ENCODE peak calls at places on chromosomes 16 and 17, in four cellular contexts. P, M, B and S are unnamed samples.

GRCh38 chr17:3990391-3991127 is 26.3 kb upstream of the ATP2A3 start:
- DNase-seq in P (no peak), M (no peak), B (no peak), S (no peak)

GRCh38 chr16:11626657-11627291 is 40.1 kb upstream of the LITAF start:
- DNase-seq in P (no peak), M (no peak), B (no peak), S (no peak)

GRCh38 chr16:83887564-83887963 is 11.4 kb upstream of the MLYCD start:
- DNase-seq in P (no peak), M (no peak), B (no peak), S (no peak)

GRCh38 chr16:50153648-50154368 is 702 bp downstream of the TENT4B start:
- DNase-seq in P (peak; percentile 80), M (peak; percentile 31), B (peak; percentile 14), S (peak; percentile 48)

GRCh38 chr17:20920813-20921199 is 122.0 kb downstream of the USP22 start:
- DNase-seq in P (no peak), M (no peak), B (no peak), S (no peak)

GRCh38 chr16:23229714-23230113 is 47.2 kb downstream of the SCNN1G start:
- DNase-seq in P (no peak), M (no peak), B (no peak), S (no peak)

GRCh38 chr16:11312718-11313492 is 31.8 kb upstream of the PRM1 start:
- DNase-seq in P (no peak), M (peak; percentile 58), B (no peak), S (no peak)

GRCh38 chr16:10575506-10576130 is 4.8 kb downstream of the EMP2 start:
- DNase-seq in P (no peak), M (no peak), B (no peak), S (no peak)

GRCh38 chr16:85227924-85228462 is 115.7 kb upstream of the CIBAR2 start:
- DNase-seq in P (no peak), M (no peak), B (no peak), S (peak; percentile 61)

GRCh38 chr17:560379-560935 is 154.2 kb downstream of the VPS53 start:
- DNase-seq in P (no peak), M (no peak), B (no peak), S (no peak)

GRCh38 chr17:55609737-55610201 is 98.5 kb upstream of the SMIM36 start:
- DNase-seq in P (no peak), M (peak; percentile 28), B (no peak), S (peak; percentile 43)

GRCh38 chr17:18281815-18282214 is 21.4 kb downstream of the MIEF2 start:
- DNase-seq in P (no peak), M (no peak), B (no peak), S (no peak)

GRCh38 chr16:88013091-88013609 is 61.9 kb downstream of the BANP start:
- DNase-seq in P (no peak), M (no peak), B (no peak), S (peak; percentile 46)

GRCh38 chr16:3651461-3652372 is 2.8 kb upstream of the DNASE1 start:
- DNase-seq in P (peak; percentile 57), M (no peak), B (no peak), S (no peak)

GRCh38 chr17:81733507-81734404 is 21.7 kb downstream of the SLC25A10 start:
- DNase-seq in P (no peak), M (peak; percentile 91), B (peak; percentile 82), S (peak; percentile 82)

GRCh38 chr16:58392215-58393137 is at the start of gene GINS3:
- DNase-seq in P (peak; percentile 89), M (peak; percentile 87), B (peak; percentile 82), S (peak; percentile 91)

GRCh38 chr17:58117382-58117781 is 30.8 kb upstream of the OR4D1 start:
- DNase-seq in P (no peak), M (no peak), B (no peak), S (no peak)

GRCh38 chr17:31085563-31085962 is 9.2 kb upstream of the NF1 start:
- DNase-seq in P (no peak), M (no peak), B (no peak), S (peak; percentile 35)

GRCh38 chr16:57258226-57258909 is 13.3 kb downstream of the ARL2BP start:
- DNase-seq in P (peak; percentile 76), M (peak; percentile 10), B (no peak), S (peak; percentile 52)

GRCh38 chr17:19381741-19382444 is 3.6 kb downstream of the MAPK7 start:
- DNase-seq in P (no peak), M (peak; percentile 8), B (no peak), S (peak; percentile 27)

GRCh38 chr17:44307387-44308186 is 814 bp upstream of the RUNDC3A start:
- DNase-seq in P (no peak), M (peak; percentile 64), B (peak; percentile 57), S (peak; percentile 84)

GRCh38 chr17:63316100-63316499 is 130.0 kb downstream of the CYB561 start:
- DNase-seq in P (no peak), M (no peak), B (no peak), S (no peak)

GRCh38 chr17:49260922-49261291 is 30.3 kb upstream of the PHOSPHO1 start:
- DNase-seq in P (no peak), M (no peak), B (no peak), S (no peak)

GRCh38 chr17:72284806-72285205 is 164.0 kb downstream of the SOX9 start:
- DNase-seq in P (no peak), M (no peak), B (no peak), S (no peak)

GRCh38 chr17:260031-260791 is 78.8 kb upstream of the DOC2B start:
- DNase-seq in P (peak; percentile 54), M (no peak), B (no peak), S (peak; percentile 10)

GRCh38 chr16:75789237-75789636 is 62.9 kb upstream of the CPHXL start:
- DNase-seq in P (no peak), M (no peak), B (peak; percentile 18), S (peak; percentile 6)

GRCh38 chr17:9878791-9879525 is 26.1 kb downstream of the RCVRN start:
- DNase-seq in P (no peak), M (no peak), B (no peak), S (no peak)

GRCh38 chr16:49499018-49499785 is 125.6 kb downstream of the C16orf78 start:
- DNase-seq in P (peak; percentile 65), M (no peak), B (no peak), S (no peak)

GRCh38 chr16:24070851-24071250 is 185.3 kb upstream of the CACNG3 start:
- DNase-seq in P (no peak), M (no peak), B (no peak), S (no peak)

GRCh38 chr17:32285286-32285685 is 19.7 kb downstream of the RHBDL3 start:
- DNase-seq in P (no peak), M (no peak), B (no peak), S (no peak)

GRCh38 chr17:5248821-5249479 is 14.3 kb upstream of the SCIMP start:
- DNase-seq in P (no peak), M (no peak), B (no peak), S (no peak)

GRCh38 chr16:30499284-30499683 is 26.7 kb downstream of the ITGAL start:
- DNase-seq in P (no peak), M (no peak), B (no peak), S (peak; percentile 39)

GRCh38 chr17:2063306-2064146 is 8.6 kb downstream of the HIC1 start:
- DNase-seq in P (no peak), M (no peak), B (no peak), S (peak; percentile 68)

GRCh38 chr16:50152386-50152806 is 710 bp upstream of the TENT4B start:
- DNase-seq in P (no peak), M (peak; percentile 40), B (peak; percentile 20), S (peak; percentile 50)

GRCh38 chr17:13510062-13510461 is 91.7 kb downstream of the HS3ST3A1 start:
- DNase-seq in P (no peak), M (no peak), B (no peak), S (no peak)

DNA sequence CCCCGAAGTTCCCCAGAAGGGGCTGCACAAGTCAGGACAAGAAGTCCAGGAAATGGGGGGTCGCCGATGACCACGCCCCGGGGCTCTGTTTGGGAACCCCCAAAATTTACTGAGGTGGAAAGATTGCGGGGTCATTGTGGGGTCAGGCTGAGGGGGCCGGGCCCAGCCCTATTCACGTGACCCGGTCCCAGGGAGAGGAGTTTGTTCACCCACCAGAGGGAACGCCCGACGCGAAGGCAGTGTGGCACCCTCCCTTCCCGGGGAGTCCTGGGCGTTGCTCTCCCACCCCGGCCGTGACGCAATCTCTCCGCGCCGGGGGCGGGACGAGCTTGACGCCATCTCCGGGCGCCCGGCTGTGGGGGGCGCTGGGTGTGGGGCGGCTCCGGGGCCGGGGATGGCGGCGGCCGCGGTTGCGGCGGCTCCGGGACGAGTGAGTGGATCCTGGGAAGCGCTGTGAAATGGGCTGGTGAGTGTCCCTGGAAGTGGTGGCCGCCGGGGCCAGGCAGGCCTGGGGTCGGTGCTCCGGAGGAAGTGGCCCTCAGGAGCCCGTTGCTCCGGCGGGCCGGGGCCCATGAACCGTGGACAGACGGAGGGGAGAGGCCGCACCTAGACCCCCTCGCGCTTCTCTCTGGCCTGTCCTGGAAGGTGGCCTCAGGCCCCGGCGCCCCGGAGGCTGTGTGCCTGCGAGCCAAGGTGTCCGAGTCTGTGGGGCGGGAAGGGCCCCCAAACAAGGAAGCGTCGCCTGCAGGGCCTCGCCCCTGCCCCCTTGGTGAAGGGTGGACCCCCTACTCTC is at the start of gene ATXN1L:
- DNase-seq in P (peak; percentile 96), M (peak; percentile 91), B (peak; percentile 81), S (peak; percentile 94)
- TF ChIP-seq POLR2A in P (peak; percentile 83), M (peak; percentile 82), B (peak; percentile 86), S (peak; percentile 86)

GRCh38 chr17:42494673-42495072 is 36.0 kb downstream of the ATP6V0A1 start:
- DNase-seq in P (no peak), M (no peak), B (no peak), S (no peak)

GRCh38 chr17:42488032-42488431 is 29.4 kb downstream of the ATP6V0A1 start:
- DNase-seq in P (no peak), M (no peak), B (no peak), S (no peak)

GRCh38 chr17:42493324-42493723 is 34.6 kb downstream of the ATP6V0A1 start:
- DNase-seq in P (no peak), M (no peak), B (no peak), S (no peak)
- H3K36me3 ChIP-seq in P (peaks cover 93% of the 10 kb centered on the region), M (no peaks in the 10 kb centered on the region), B (no peaks in the 10 kb centered on the region), S (no peaks in the 10 kb centered on the region)

GRCh38 chr16:632486-633335 is 1.9 kb downstream of the WFIKKN1 start:
- DNase-seq in P (no peak), M (peak; percentile 12), B (no peak), S (peak; percentile 30)
- TF ChIP-seq POLR2A in P (no peak), M (no peak), B (no peak), S (no peak)

DNA sequence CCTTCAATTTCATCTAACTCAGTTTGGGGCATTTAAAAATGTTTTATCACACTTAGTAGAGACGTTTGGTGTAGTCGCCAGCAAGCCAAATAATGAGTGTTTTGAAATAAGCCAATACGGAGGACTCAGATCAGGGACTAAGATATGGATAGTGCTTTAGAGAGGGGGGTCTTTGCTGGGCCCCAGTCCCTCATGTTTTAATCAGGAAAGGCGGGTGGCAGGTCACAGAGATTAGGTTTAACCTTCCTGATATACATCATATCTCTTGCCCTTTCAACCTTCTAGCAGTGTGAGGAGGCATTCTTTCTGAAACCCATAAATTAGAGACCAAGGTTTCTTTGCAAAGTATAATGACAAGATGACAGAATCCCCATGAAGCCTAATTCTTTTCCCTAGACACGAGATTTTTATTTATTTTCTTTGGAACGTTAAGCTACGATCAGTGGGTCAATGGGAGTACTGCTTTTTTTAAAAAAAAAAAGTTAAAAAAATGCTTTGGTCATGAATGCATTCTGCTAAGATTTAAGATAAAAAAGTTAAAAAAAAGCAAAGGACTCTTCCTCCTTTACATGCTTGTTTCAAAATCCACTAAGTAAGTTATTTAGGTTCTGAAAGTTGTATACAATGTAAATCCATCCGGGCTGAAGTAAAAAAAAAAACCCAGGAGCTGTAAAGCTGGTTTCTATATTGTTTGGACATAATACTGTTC is 572.1 kb upstream of the SALL1 start:
- DNase-seq in P (no peak), M (no peak), B (no peak), S (no peak)
- H3K36me3 ChIP-seq in P (no peaks in the 10 kb centered on the region), M (no peaks in the 10 kb centered on the region), B (no peaks in the 10 kb centered on the region), S (no peaks in the 10 kb centered on the region)